ENCODE peak calls at places on chromosomes 11 and 22, in eight cellular contexts. F is H9, K is left ventricle myocardium inferior, I is bronchial epithelial cell, H is cardiac fibroblast, E is GM10248, V is dorsolateral prefrontal cortex, B is epithelial cell of proximal tubule. O is an unnamed sample.

GRCh38 chr11:61153593-61154090 is 7.6 kb downstream of the VPS37C start:
- DNase-seq in F (no peak), K (no peak), I (no peak), H (peak), E (no peak), V (no peak), B (no peak), O (no peak)

GRCh38 chr22:21051836-21052400 is 6.2 kb downstream of the LRRC74B start:
- DNase-seq in F (no peak), K (no peak), I (no peak), H (no peak), E (no peak), V (no peak), B (no peak), O (no peak)

GRCh38 chr11:2109541-2110019 is 29.6 kb downstream of the IGF2 start:
- DNase-seq in F (peak), K (no peak), I (no peak), H (peak), E (no peak), V (no peak), B (no peak), O (no peak)

GRCh38 chr11:76574406-76574805 is 96.1 kb downstream of the LRRC32 start:
- DNase-seq in F (no peak), K (no peak), I (no peak), H (no peak), E (no peak), V (no peak), B (peak), O (peak)

GRCh38 chr22:36385491-36386350 is 2.0 kb downstream of the MYH9 start:
- DNase-seq in F (no peak), K (peak), I (peak), H (peak), E (no peak), V (no peak), B (no peak), O (peak)

GRCh38 chr11:20058749-20059458 is 101.4 kb downstream of the DBX1 start:
- DNase-seq in F (no peak), K (no peak), I (no peak), H (no peak), E (no peak), V (no peak), B (peak), O (no peak)

GRCh38 chr11:110435780-110436717 is 6.3 kb downstream of the FDX1 start:
- DNase-seq in F (no peak), K (no peak), I (peak), H (peak), E (no peak), V (no peak), B (no peak), O (no peak)

GRCh38 chr11:2205214-2205770 is 33.7 kb upstream of the TH start:
- DNase-seq in F (peak), K (no peak), I (no peak), H (no peak), E (no peak), V (peak), B (no peak), O (no peak)

GRCh38 chr11:125180413-125181305 is 16.1 kb downstream of the PKNOX2 start:
- DNase-seq in F (no peak), K (no peak), I (no peak), H (no peak), E (no peak), V (no peak), B (no peak), O (peak)

GRCh38 chr11:57425565-57426438 is 1.1 kb downstream of the SLC43A3 start:
- DNase-seq in F (no peak), K (peak), I (peak), H (peak), E (no peak), V (no peak), B (no peak), O (no peak)

GRCh38 chr22:44722611-44723010 is 20.6 kb downstream of the PRR5 start:
- DNase-seq in F (no peak), K (no peak), I (no peak), H (no peak), E (no peak), V (no peak), B (no peak), O (no peak)

GRCh38 chr22:48490513-48491411 is 1336.9 kb downstream of the BRD1 start:
- DNase-seq in F (peak), K (no peak), I (no peak), H (no peak), E (no peak), V (no peak), B (no peak), O (no peak)

GRCh38 chr22:47337161-47337621 is 574.7 kb downstream of the TBC1D22A start:
- DNase-seq in F (no peak), K (no peak), I (peak), H (peak), E (no peak), V (no peak), B (no peak), O (peak)

GRCh38 chr11:72764503-72764902 is 12.3 kb upstream of the ARAP1 start:
- DNase-seq in F (peak), K (no peak), I (peak), H (no peak), E (no peak), V (no peak), B (no peak), O (no peak)

GRCh38 chr11:33920838-33921613 is 29.1 kb upstream of the LMO2 start:
- DNase-seq in F (no peak), K (no peak), I (no peak), H (no peak), E (peak), V (no peak), B (no peak), O (peak)

GRCh38 chr22:29275819-29276565 is 7.9 kb downstream of the EWSR1 start:
- DNase-seq in F (no peak), K (no peak), I (no peak), H (no peak), E (no peak), V (no peak), B (no peak), O (no peak)

GRCh38 chr11:108854366-108854765 is 189.5 kb downstream of the DDX10 start:
- DNase-seq in F (no peak), K (no peak), I (peak), H (peak), E (peak), V (no peak), B (no peak), O (peak)

GRCh38 chr22:26550498-26551033 is 38.3 kb upstream of the TFIP11 start:
- DNase-seq in F (no peak), K (peak), I (no peak), H (peak), E (no peak), V (no peak), B (peak), O (peak)

GRCh38 chr11:103602846-103603245 is 433.6 kb upstream of the DDI1 start:
- DNase-seq in F (no peak), K (no peak), I (no peak), H (no peak), E (no peak), V (no peak), B (no peak), O (no peak)

GRCh38 chr11:77345621-77346020 is 44.1 kb upstream of the GDPD4 start:
- DNase-seq in F (no peak), K (no peak), I (no peak), H (peak), E (no peak), V (no peak), B (no peak), O (peak)

GRCh38 chr11:20599424-20600346 is at the start of gene SLC6A5:
- DNase-seq in F (peak), K (peak), I (peak), H (peak), E (peak), V (no peak), B (no peak), O (peak)

GRCh38 chr22:50053861-50054260 is 4.2 kb downstream of the TTLL8 start:
- DNase-seq in F (no peak), K (no peak), I (no peak), H (no peak), E (no peak), V (no peak), B (no peak), O (no peak)

GRCh38 chr11:77501748-77502147 is 27.9 kb upstream of the PAK1 start:
- DNase-seq in F (no peak), K (no peak), I (no peak), H (no peak), E (no peak), V (no peak), B (no peak), O (no peak)

DNA sequence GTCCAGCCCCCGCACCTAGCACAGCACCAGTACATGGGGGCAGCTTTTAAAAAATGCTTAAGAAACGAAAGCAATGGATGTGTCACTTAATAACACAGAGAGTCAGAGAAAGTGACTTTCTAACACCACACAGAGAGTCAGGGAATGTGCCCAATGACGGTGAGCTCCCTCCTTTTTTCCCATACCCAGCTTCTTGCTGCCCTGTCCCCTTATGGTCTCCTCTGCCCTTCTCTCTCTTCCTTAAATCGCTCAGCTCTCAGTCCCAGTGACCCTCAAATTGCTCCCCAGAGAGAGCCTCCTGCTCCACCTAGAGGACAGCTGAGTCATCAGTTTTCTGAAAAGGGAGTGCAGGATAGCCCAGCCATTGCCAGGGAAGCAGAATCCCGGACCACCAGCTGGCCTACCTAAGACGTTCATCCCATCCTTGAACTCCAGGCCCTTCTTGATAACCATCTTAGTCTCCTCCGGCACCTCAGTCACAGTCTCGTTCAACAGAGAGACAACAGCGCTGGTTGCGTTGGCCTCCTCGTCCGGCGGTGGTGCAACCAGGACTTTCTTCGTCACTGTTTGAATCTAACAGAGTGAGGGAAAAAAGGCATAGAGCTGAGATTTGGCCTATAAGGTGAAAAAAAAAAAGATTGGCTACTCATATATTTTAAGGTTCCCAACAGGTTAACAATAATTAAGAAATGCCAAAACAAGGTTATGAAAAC is 113.5 kb downstream of the SLC1A2 start:
- DNase-seq in F (peak), K (no peak), I (peak), H (peak), E (peak), V (no peak), B (no peak), O (peak)
- TF ChIP-seq CTCF in F (peak), K (peak), I (peak), H (peak), E (peak), V (peak), B (peak), O (peak)

GRCh38 chr11:101436511-101437142 is 147.2 kb downstream of the TRPC6 start:
- DNase-seq in F (peak), K (no peak), I (peak), H (peak), E (peak), V (no peak), B (no peak), O (peak)
- TF ChIP-seq CTCF in F (peak), K (peak), I (peak), H (peak), E (peak), V (no peak), B (peak), O (peak)

DNA sequence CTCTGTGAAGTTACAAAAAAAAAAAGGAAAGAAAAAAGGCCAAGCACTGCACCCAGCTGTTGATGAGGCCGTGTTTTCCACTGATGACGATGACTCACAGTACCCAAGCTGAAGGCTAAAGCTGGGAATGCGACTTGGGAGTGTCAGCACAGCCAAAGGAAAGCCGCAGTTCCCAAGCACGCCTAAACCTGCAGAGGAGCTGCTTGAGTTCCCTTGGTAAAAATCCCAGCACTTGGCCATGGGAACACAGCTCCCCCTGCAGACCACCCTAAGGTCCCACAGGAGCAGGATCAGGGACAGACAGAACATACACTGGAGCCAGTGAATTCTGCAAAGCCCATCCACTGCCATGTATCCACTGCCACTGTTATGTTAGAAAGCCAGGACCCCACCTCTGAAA is 39.9 kb downstream of the SERGEF start:
- DNase-seq in F (peak), K (peak), I (peak), H (peak), E (no peak), V (peak), B (no peak), O (peak)
- TF ChIP-seq CTCF in F (peak), K (peak), I (peak), H (peak), E (peak), V (peak), B (peak), O (peak)

GRCh38 chr11:31887180-31887579 is 76.1 kb upstream of the PAX6 start:
- DNase-seq in F (peak), K (no peak), I (no peak), H (no peak), E (no peak), V (no peak), B (no peak), O (no peak)
- TF ChIP-seq CTCF in F (peak), K (no peak), I (no peak), H (no peak), E (peak), V (no peak), B (peak), O (no peak)

GRCh38 chr11:66543263-66544107 is 2.4 kb downstream of the ZDHHC24 start:
- DNase-seq in F (peak), K (peak), I (no peak), H (peak), E (peak), V (peak), B (no peak), O (peak)
- TF ChIP-seq CTCF in F (peak), K (no peak), I (peak), H (peak), E (peak), V (peak), B (no peak), O (peak)

DNA sequence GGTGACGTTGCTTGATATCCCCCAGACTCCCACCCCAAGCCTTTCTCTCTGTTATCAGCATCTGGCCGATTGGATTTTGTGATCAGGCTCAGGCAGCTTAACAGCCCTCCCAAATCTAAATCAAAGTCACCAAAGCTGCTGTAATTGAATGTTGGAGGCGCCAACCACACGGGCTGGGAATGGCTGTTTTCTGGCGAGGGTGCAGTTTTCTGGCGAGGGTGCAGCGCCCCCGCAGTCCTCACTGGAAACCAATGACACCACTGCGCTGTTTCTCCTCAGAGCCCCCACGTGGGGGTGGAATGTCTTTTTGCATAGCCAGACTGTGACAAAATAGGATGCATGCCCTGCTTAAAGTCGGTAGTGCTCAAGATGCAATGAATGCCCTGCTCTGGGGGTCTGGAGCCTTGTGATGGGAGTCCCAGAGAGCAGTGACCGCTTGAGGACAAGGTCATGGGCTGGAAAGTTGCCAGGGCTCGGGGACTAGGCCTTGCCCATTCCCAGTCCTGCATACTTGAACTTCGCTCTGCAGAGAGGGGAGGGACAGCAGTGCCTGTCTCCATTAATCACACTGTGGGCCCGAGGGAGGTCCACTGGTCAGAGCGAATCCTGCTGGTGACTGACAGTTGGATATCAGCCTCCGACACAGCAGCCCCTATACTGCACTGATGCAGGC is 105.3 kb downstream of the MORC2 start:
- DNase-seq in F (peak), K (no peak), I (no peak), H (no peak), E (no peak), V (peak), B (no peak), O (no peak)
- TF ChIP-seq CTCF in F (peak), K (no peak), I (no peak), H (no peak), E (no peak), V (no peak), B (no peak), O (no peak)

DNA sequence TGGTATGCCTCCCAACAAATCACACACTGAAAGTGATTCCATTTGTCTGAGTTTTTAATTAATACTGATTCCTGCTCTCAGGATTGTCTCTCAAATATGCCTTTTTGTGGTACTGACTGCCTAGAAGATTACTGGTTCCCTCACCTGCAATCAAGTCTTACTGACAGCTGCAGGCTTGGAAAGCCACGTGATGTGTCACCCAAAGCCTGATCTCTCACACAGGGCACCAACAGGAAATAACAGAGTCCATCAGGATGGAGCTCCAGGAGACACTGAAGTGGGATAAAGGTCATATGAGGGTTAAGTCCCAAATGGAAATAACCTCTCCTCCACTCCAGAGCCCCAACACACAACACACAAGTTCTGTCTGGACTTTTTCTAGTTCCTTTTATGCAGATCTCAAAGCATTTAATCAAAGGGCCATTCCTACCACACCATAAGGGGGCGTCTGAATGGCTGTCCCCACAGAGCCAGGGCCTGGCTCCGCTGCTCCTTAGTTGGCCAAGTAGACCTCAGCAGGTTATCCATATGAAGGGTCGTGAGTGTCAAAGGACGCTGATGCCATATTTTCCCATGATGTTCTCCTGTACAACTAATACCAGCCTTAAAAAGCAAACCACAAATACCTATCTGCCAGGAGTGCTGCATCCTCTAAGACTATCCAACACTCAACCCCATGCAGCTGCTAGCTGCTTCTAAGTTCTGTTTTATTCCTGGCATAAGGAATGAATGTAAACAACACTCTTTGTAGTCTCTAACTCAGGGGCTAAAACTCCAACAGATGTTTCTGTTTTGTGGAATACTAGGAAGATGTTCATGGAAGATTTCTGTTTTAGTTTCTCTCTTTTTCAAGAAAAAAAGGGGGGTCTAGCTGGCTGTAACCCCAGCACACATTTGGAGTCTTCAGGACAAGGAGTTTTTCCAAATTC is 13.0 kb downstream of the SCUBE2 start:
- DNase-seq in F (peak), K (no peak), I (no peak), H (no peak), E (no peak), V (no peak), B (no peak), O (no peak)
- TF ChIP-seq CTCF in F (peak), K (no peak), I (no peak), H (no peak), E (no peak), V (no peak), B (peak), O (no peak)

GRCh38 chr11:129766858-129767604 is 48.6 kb upstream of the TMEM45B start:
- DNase-seq in F (peak), K (no peak), I (peak), H (peak), E (no peak), V (no peak), B (no peak), O (peak)
- TF ChIP-seq CTCF in F (peak), K (peak), I (peak), H (peak), E (peak), V (no peak), B (peak), O (peak)

GRCh38 chr11:105670811-105671210 is 60.9 kb downstream of the GRIA4 start:
- DNase-seq in F (no peak), K (no peak), I (peak), H (no peak), E (no peak), V (no peak), B (peak), O (no peak)
- TF ChIP-seq CTCF in F (no peak), K (no peak), I (no peak), H (no peak), E (no peak), V (no peak), B (no peak), O (no peak)